ENCODE peak calls at places on chromosomes 16 and 17, in seven cellular contexts. G, B, M, Y, S, E and Z are unnamed samples.

GRCh38 chr17:64244165-64244564 is 18.9 kb downstream of the TEX2 start:
- DNase-seq in E (no peak), S (no peak), G (peak), M (peak), B (no peak), Y (peak), Z (peak)

GRCh38 chr17:1203111-1203966 is 23.6 kb upstream of the ABR start:
- DNase-seq in B (peak), G (peak), S (peak), E (peak), Y (peak), M (peak), Z (peak)

GRCh38 chr16:50671644-50672260 is 9.4 kb downstream of the SNX20 start:
- DNase-seq in M (peak), E (peak), Y (peak), S (no peak), B (no peak), G (peak), Z (peak)

GRCh38 chr17:2266045-2266864 is 37.3 kb downstream of the SMG6 start:
- DNase-seq in S (no peak), M (peak), Y (no peak), B (no peak), E (no peak), G (no peak), Z (no peak)

GRCh38 chr16:5412721-5413120 is 315.1 kb upstream of the EEF2KMT start:
- DNase-seq in E (peak), Y (no peak), S (no peak), M (no peak), G (no peak), B (peak), Z (peak)

GRCh38 chr17:28216528-28216927 is 102.5 kb upstream of the TMEM97 start:
- DNase-seq in S (no peak), M (peak), B (no peak), G (peak), Y (no peak), E (no peak), Z (no peak)

GRCh38 chr17:16363749-16364536 is 10.7 kb upstream of the CENPV start:
- DNase-seq in B (peak), S (peak), Y (peak), E (peak), G (peak), M (peak), Z (peak)

GRCh38 chr17:29918922-29919856 is 10.8 kb downstream of the SSH2 start:
- DNase-seq in E (no peak), B (no peak), S (no peak), M (peak), Y (peak), G (peak), Z (peak)

GRCh38 chr16:74770826-74771526 is 3.6 kb downstream of the FA2H start:
- DNase-seq in Y (peak), G (no peak), E (no peak), B (no peak), S (no peak), M (no peak), Z (no peak)

GRCh38 chr16:27448531-27449433 is 46.8 kb downstream of the IL21R start:
- DNase-seq in G (no peak), B (no peak), Y (no peak), E (no peak), S (no peak), M (no peak), Z (no peak)

GRCh38 chr17:231966-232807 is 50.7 kb upstream of the DOC2B start:
- DNase-seq in Y (no peak), B (no peak), S (no peak), G (no peak), M (no peak), E (peak), Z (no peak)

GRCh38 chr17:76121932-76122383 is 18.4 kb upstream of the EXOC7 start:
- DNase-seq in M (no peak), S (no peak), B (no peak), E (peak), Y (no peak), G (no peak), Z (peak)

GRCh38 chr16:53022374-53022773 is 30.3 kb downstream of the CHD9NB start:
- DNase-seq in M (peak), Y (peak), E (peak), S (peak), G (peak), B (peak), Z (peak)

GRCh38 chr17:78611636-78612035 is 34.4 kb upstream of the DNAH17 start:
- DNase-seq in B (no peak), E (no peak), G (peak), M (peak), S (no peak), Y (no peak), Z (no peak)

GRCh38 chr16:83899272-83899897 is 470 bp downstream of the MLYCD start:
- DNase-seq in E (peak), Y (peak), G (peak), B (peak), S (peak), M (peak), Z (peak)

GRCh38 chr17:27038676-27039075 is 255.2 kb upstream of the WSB1 start:
- DNase-seq in M (no peak), S (no peak), G (no peak), B (no peak), E (no peak), Y (no peak), Z (peak)

GRCh38 chr17:43524945-43525575 is 21.1 kb downstream of the ETV4 start:
- DNase-seq in G (peak), Y (peak), E (no peak), S (no peak), M (peak), B (no peak), Z (no peak)

GRCh38 chr17:43169561-43170139 is 1.4 kb upstream of the NBR1 start:
- DNase-seq in B (peak), S (peak), E (no peak), Y (peak), M (peak), G (peak), Z (peak)

GRCh38 chr17:73480740-73481139 is 163.5 kb downstream of the SDK2 start:
- DNase-seq in Y (no peak), B (no peak), M (no peak), S (no peak), E (no peak), G (no peak), Z (no peak)

GRCh38 chr16:23967018-23967417 is 131.2 kb downstream of the PRKCB start:
- DNase-seq in G (no peak), S (no peak), Y (no peak), B (no peak), M (no peak), E (no peak), Z (no peak)

GRCh38 chr16:337437-337836 is 15.1 kb downstream of the AXIN1 start:
- DNase-seq in Y (no peak), S (no peak), M (no peak), B (no peak), G (no peak), E (no peak), Z (no peak)

GRCh38 chr17:42411321-42411820 is 11.7 kb downstream of the CAVIN1 start:
- DNase-seq in G (no peak), E (no peak), Y (no peak), B (no peak), M (no peak), S (no peak), Z (no peak)

GRCh38 chr17:77770331-77771105 is 188.0 kb upstream of the TNRC6C start:
- DNase-seq in G (peak), E (no peak), M (peak), B (no peak), Y (no peak), S (no peak), Z (peak)

GRCh38 chr16:71896688-71897368 is 1.5 kb downstream of the IST1 start:
- DNase-seq in M (no peak), E (no peak), G (no peak), Y (peak), B (no peak), S (no peak), Z (no peak)

GRCh38 chr17:64291268-64291851 is 28.3 kb upstream of the TEX2 start:
- DNase-seq in G (no peak), Y (peak), B (no peak), M (no peak), S (no peak), E (no peak), Z (peak)

GRCh38 chr17:17545031-17545820 is 46.3 kb downstream of the PEMT start:
- DNase-seq in G (peak), Y (no peak), S (no peak), B (no peak), M (no peak), E (no peak), Z (no peak)

GRCh38 chr17:65117384-65118035 is 19.7 kb upstream of the RGS9 start:
- DNase-seq in E (no peak), Y (no peak), M (no peak), B (no peak), G (no peak), S (no peak), Z (no peak)

GRCh38 chr17:83122834-83123233 is 43.4 kb downstream of the METRNL start:
- DNase-seq in Y (no peak), M (no peak), G (no peak), E (no peak), S (no peak), B (peak), Z (no peak)

GRCh38 chr17:77127735-77128361 is 12.9 kb upstream of the SEC14L1 start:
- DNase-seq in E (no peak), G (no peak), Y (no peak), B (no peak), S (no peak), M (no peak), Z (no peak)

GRCh38 chr17:78974635-78975591 is 4.8 kb downstream of the LGALS3BP start:
- DNase-seq in B (peak), E (no peak), M (peak), Y (peak), S (no peak), G (peak), Z (peak)

GRCh38 chr17:40015005-40015997 is at the start of gene CSF3:
- DNase-seq in S (no peak), B (no peak), M (no peak), G (no peak), E (no peak), Y (no peak), Z (no peak)

GRCh38 chr16:24013733-24014645 is 178.2 kb downstream of the PRKCB start:
- DNase-seq in G (no peak), M (no peak), E (no peak), Y (peak), B (no peak), S (no peak), Z (no peak)

GRCh38 chr17:49676276-49676868 is 1.5 kb downstream of the SPOP start:
- DNase-seq in Y (peak), M (peak), E (peak), G (peak), S (peak), B (no peak), Z (peak)

GRCh38 chr17:8332128-8332527 is 7.5 kb upstream of the ODF4 start:
- DNase-seq in S (no peak), M (no peak), Y (no peak), B (no peak), E (no peak), G (no peak), Z (no peak)

GRCh38 chr17:32909787-32910369 is 18.1 kb upstream of the TMEM98 start:
- DNase-seq in B (peak), Y (peak), M (peak), S (peak), E (peak), G (peak), Z (peak)

GRCh38 chr17:68515238-68515637 is 3.0 kb downstream of the PRKAR1A start:
- DNase-seq in B (no peak), S (no peak), M (no peak), E (no peak), Y (no peak), G (no peak), Z (no peak)

GRCh38 chr17:37735165-37735564 is 9.7 kb downstream of the HNF1B start:
- DNase-seq in E (no peak), G (no peak), S (no peak), B (peak), M (no peak), Y (no peak), Z (no peak)

GRCh38 chr17:37736428-37736827 is 8.4 kb downstream of the HNF1B start:
- DNase-seq in E (no peak), B (no peak), G (no peak), M (no peak), Y (no peak), S (no peak), Z (no peak)

GRCh38 chr17:37731056-37731455 is 13.8 kb downstream of the HNF1B start:
- DNase-seq in M (no peak), S (no peak), Y (no peak), B (no peak), E (no peak), G (no peak), Z (no peak)

GRCh38 chr17:37729905-37730304 is 15.0 kb downstream of the HNF1B start:
- DNase-seq in B (no peak), S (peak), Y (no peak), E (no peak), G (no peak), M (no peak), Z (peak)

DNA sequence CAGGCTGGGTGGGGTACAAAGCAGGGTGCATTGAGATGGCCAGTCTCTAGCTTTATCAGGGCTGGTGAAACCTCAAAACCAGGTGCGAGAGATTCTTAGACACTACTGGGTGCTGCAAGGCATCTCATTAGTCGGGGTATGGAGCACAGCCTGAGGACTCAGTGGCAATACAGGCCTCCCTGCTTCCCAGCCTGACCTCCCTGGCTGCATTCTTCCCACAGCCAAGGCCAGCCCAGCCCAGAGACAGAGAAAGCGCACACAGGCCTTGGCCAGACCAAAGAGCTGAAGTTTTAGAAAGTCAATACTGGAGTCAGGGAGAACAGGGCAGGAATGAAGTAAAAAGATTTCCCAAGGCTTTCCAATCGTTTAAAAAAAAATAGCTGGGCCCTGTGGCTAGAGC is 12.5 kb downstream of the HNF1B start:
- DNase-seq in B (no peak), S (no peak), M (no peak), E (no peak), G (no peak), Y (peak), Z (no peak)
- H2AK5ac ChIP-seq in B (no peak), S (no peak), M (no peak), E (no peak), G (no peak), Y (no peak), Z (no peak)

DNA sequence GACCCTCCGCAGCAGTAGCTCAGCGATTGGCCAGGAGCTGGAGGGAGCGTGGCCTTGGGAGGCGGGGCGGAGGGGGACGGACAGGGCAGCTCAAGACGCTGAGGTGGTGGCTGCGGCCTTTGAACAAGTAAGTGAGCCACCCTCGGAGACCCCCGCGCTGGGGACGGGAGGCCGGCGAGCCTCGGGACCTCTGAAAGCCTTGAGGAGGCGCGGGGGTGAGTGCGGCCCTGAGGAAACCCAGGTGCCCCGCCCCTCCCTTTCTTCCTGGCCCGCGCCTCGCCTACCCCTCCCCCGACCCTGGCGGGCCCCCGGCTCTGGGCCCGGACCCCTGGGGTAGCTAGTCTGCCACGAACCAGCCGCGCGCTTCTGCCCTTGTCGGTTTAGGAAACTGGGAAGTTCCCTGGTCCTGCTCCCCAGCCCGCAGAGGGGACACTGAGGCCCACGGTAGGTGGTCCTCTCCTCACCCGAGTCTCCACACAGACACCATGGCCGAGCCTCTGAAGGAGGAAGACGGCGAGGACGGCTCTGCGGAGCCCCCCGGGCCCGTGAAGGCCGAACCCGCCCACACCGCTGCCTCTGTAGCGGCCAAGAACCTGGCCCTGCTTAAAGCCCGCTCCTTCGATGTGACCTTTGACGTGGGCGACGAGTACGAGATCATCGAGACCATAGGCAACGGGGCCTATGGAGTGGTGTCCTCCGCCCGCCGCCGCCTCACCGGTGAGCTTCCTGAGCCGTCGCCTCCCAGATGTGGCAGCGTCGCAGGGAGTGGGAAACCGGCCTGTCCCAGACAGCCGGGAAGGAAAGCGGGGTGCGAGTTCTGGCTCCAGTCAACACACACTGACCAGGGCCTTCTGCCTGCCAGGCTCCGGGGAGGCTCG is at the start of gene MAPK7:
- DNase-seq in G (no peak), S (no peak), B (no peak), M (peak), E (no peak), Y (peak), Z (no peak)
- H2AK5ac ChIP-seq in G (peak), S (peak), B (no peak), M (peak), E (no peak), Y (peak), Z (peak)

GRCh38 chr16:15967223-15967546 is 17.8 kb downstream of the ABCC1 start:
- DNase-seq in G (no peak), M (no peak), B (no peak), Y (no peak), E (no peak), S (no peak), Z (no peak)
- H2AK5ac ChIP-seq in G (no peak), M (no peak), B (no peak), Y (no peak), E (no peak), S (no peak), Z (no peak)

DNA sequence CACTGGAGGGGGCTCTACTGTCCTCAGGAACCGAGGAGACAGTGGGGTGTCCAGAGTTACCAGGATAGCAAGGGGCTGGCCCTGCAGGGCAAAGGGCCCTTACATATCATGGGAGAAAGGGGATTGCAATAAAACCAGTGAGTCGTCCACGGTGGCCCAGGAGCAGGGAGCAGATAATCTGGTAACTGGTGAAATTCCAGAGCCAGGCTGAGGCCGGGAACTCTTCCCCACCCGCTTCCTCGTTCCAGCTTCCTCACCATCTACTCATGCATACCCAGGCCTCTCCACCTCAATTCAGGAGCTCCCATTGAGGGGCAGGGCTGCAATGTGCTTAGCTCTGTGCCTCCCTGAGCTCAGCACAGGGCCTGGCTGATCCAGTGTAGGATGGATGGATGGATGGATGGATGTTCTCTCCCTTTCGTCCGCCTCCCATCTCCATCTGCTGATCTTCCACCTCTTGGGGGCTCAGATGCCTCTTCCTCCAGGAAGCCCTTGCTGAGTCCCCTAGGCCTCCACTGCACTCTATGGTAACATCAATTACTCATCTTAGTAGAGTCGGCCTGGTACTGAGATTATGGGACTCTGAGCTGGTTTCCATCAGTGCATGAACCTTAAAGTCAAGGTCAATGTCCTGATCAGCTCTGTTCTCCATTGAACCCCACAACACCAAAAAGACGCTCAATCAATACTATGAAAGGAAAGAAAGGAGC is 41.2 kb upstream of the NDRG4 start:
- DNase-seq in G (no peak), Y (no peak), E (no peak), M (no peak), S (no peak), B (no peak), Z (no peak)
- H2AK5ac ChIP-seq in G (no peak), Y (no peak), E (no peak), M (no peak), S (no peak), B (no peak), Z (no peak)

GRCh38 chr17:47898246-47898645 is 2.2 kb downstream of the SP2 start:
- DNase-seq in M (no peak), S (no peak), Y (peak), B (no peak), G (no peak), E (no peak), Z (no peak)
- H2AK5ac ChIP-seq in M (no peak), S (no peak), Y (no peak), B (no peak), G (no peak), E (no peak), Z (no peak)

GRCh38 chr16:81061307-81061640 is 15.8 kb downstream of the C16orf46 start:
- DNase-seq in B (no peak), Y (no peak), E (no peak), M (no peak), S (no peak), G (no peak), Z (no peak)
- H2AK5ac ChIP-seq in B (no peak), Y (no peak), E (no peak), M (no peak), S (no peak), G (no peak), Z (no peak)

GRCh38 chr17:6637458-6637840 is 3.1 kb downstream of the KIAA0753 start:
- DNase-seq in M (no peak), G (no peak), E (no peak), S (no peak), Y (no peak), B (no peak), Z (no peak)

GRCh38 chr17:6636616-6637457 is 3.7 kb downstream of the KIAA0753 start:
- DNase-seq in E (no peak), M (no peak), G (no peak), B (no peak), Y (no peak), S (no peak), Z (no peak)

GRCh38 chr17:6638046-6638908 is 2.2 kb downstream of the KIAA0753 start:
- DNase-seq in M (no peak), B (no peak), Y (no peak), S (no peak), G (no peak), E (no peak), Z (no peak)

GRCh38 chr17:6633263-6633662 is 7.2 kb downstream of the KIAA0753 start:
- DNase-seq in Y (no peak), B (no peak), E (no peak), S (no peak), G (no peak), M (no peak), Z (no peak)

DNA sequence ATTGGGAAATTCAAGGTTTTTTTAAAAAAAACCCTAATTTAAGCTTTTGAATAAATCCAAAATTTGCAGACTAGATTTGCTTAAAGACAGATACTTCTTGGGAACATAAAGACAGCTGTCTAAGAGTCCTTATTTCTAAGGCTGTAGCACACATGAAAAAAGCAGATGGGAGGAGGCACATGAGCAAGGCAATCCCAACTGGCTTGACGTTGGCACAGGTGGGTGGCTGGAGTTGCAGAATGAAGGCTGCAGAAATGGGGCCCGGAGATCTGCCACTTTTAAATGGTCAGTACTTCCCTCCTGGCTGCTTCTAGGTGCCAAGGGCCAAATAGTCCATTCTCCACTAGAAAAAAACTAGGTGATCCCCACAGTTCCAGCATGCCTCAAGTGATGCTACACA is 4.4 kb downstream of the KIAA0753 start:
- DNase-seq in E (no peak), S (no peak), B (no peak), M (no peak), G (no peak), Y (no peak), Z (no peak)
- H2AK5ac ChIP-seq in E (no peak), S (no peak), B (no peak), M (no peak), G (no peak), Y (no peak), Z (no peak)